ENCODE peak calls at places on chromosome X, in six cellular contexts. One of them, this sample, is unnamed. For H3K4me1, the result is how much of the 10 kb centered on the place peaks cover.

GRCh38 chrX:53223955-53224859 is 800 bp downstream of the KDM5C start:
- DNase-seq in ovary: no peak
- DNase-seq in right cardiac atrium: no peak
- DNase-seq in IMR-90: peak
- DNase-seq in A673: no peak
- DNase-seq in endothelial cell of umbilical vein: peak
- DNase-seq in this sample: no peak

GRCh38 chrX:112761239-112762207 is 79.1 kb downstream of the AMOT start:
- DNase-seq in ovary: no peak
- DNase-seq in right cardiac atrium: no peak
- DNase-seq in IMR-90: no peak
- DNase-seq in A673: no peak
- DNase-seq in endothelial cell of umbilical vein: no peak
- DNase-seq in this sample: no peak

GRCh38 chrX:104411800-104412199 is 154.2 kb upstream of the IL1RAPL2 start:
- DNase-seq in ovary: no peak
- DNase-seq in right cardiac atrium: no peak
- DNase-seq in IMR-90: no peak
- DNase-seq in A673: no peak
- DNase-seq in endothelial cell of umbilical vein: no peak
- DNase-seq in this sample: no peak

GRCh38 chrX:108199691-108200090 is 108.1 kb downstream of the ATG4A start:
- DNase-seq in ovary: no peak
- DNase-seq in right cardiac atrium: no peak
- DNase-seq in IMR-90: peak
- DNase-seq in A673: peak
- DNase-seq in endothelial cell of umbilical vein: peak
- DNase-seq in this sample: peak

GRCh38 chrX:154096140-154097002 is 1.1 kb downstream of the MECP2 start:
- DNase-seq in ovary: peak
- DNase-seq in right cardiac atrium: no peak
- DNase-seq in IMR-90: peak
- DNase-seq in A673: no peak
- DNase-seq in endothelial cell of umbilical vein: no peak
- DNase-seq in this sample: peak

GRCh38 chrX:150934453-150934852 is 36.0 kb upstream of the CD99L2 start:
- DNase-seq in ovary: no peak
- DNase-seq in right cardiac atrium: no peak
- DNase-seq in IMR-90: peak
- DNase-seq in A673: no peak
- DNase-seq in endothelial cell of umbilical vein: no peak
- DNase-seq in this sample: no peak

GRCh38 chrX:115949900-115950822 is 220.4 kb upstream of the AGTR2 start:
- DNase-seq in ovary: peak
- DNase-seq in right cardiac atrium: peak
- DNase-seq in IMR-90: no peak
- DNase-seq in A673: peak
- DNase-seq in endothelial cell of umbilical vein: no peak
- DNase-seq in this sample: no peak

GRCh38 chrX:111127038-111127437 is 31.0 kb downstream of the PAK3 start:
- DNase-seq in ovary: no peak
- DNase-seq in right cardiac atrium: no peak
- DNase-seq in IMR-90: no peak
- DNase-seq in A673: no peak
- DNase-seq in endothelial cell of umbilical vein: no peak
- DNase-seq in this sample: no peak

GRCh38 chrX:17848545-17849265 is 12.4 kb downstream of the RAI2 start:
- DNase-seq in ovary: no peak
- DNase-seq in right cardiac atrium: no peak
- DNase-seq in IMR-90: no peak
- DNase-seq in A673: no peak
- DNase-seq in endothelial cell of umbilical vein: no peak
- DNase-seq in this sample: no peak

GRCh38 chrX:13742397-13743176 is 8.0 kb downstream of the OFD1 start:
- DNase-seq in ovary: no peak
- DNase-seq in right cardiac atrium: no peak
- DNase-seq in IMR-90: no peak
- DNase-seq in A673: no peak
- DNase-seq in endothelial cell of umbilical vein: no peak
- DNase-seq in this sample: peak

GRCh38 chrX:123731987-123732678 is 719 bp downstream of the THOC2 start:
- DNase-seq in ovary: peak
- DNase-seq in right cardiac atrium: no peak
- DNase-seq in IMR-90: peak
- DNase-seq in A673: peak
- DNase-seq in endothelial cell of umbilical vein: no peak
- DNase-seq in this sample: peak

GRCh38 chrX:77446029-77446585 is 1.1 kb upstream of the FGF16 start:
- DNase-seq in ovary: no peak
- DNase-seq in right cardiac atrium: no peak
- DNase-seq in IMR-90: no peak
- DNase-seq in A673: peak
- DNase-seq in endothelial cell of umbilical vein: peak
- DNase-seq in this sample: no peak

DNA sequence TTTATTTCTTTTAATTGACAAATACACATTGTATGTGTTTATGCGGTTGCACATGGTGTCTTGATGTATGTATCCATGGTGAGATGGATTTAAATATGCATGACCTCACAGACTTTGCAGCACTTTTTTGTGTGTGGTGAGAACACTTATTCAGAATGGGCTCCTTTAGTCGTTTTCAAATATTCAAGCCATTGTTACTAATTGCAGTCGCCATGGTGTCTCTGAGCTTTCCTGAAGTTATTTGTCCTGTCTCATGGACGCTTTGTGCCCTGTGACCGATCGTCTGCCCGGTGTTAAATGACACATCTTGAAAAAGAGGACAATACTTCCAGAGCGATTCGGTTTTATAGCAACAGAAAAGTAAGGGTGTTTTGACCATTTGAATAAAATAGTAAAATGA is 14.4 kb downstream of the CD99 start:
- DNase-seq in ovary: no peak
- DNase-seq in right cardiac atrium: no peak
- DNase-seq in IMR-90: no peak
- DNase-seq in A673: no peak
- DNase-seq in endothelial cell of umbilical vein: no peak
- DNase-seq in this sample: no peak
- H3K4me1 ChIP-seq in ovary: under half
- H3K4me1 ChIP-seq in right cardiac atrium: half or more
- H3K4me1 ChIP-seq in IMR-90: under half
- H3K4me1 ChIP-seq in A673: half or more
- H3K4me1 ChIP-seq in endothelial cell of umbilical vein: half or more
- H3K4me1 ChIP-seq in this sample: under half

GRCh38 chrX:11434607-11435006 is 141.4 kb downstream of the AMELX start:
- DNase-seq in ovary: no peak
- DNase-seq in right cardiac atrium: no peak
- DNase-seq in IMR-90: no peak
- DNase-seq in A673: no peak
- DNase-seq in endothelial cell of umbilical vein: no peak
- DNase-seq in this sample: no peak

GRCh38 chrX:11437642-11438379 is 144.6 kb downstream of the AMELX start:
- DNase-seq in ovary: peak
- DNase-seq in right cardiac atrium: peak
- DNase-seq in IMR-90: peak
- DNase-seq in A673: peak
- DNase-seq in endothelial cell of umbilical vein: peak
- DNase-seq in this sample: peak

GRCh38 chrX:11438380-11438723 is 145.1 kb downstream of the AMELX start:
- DNase-seq in ovary: no peak
- DNase-seq in right cardiac atrium: no peak
- DNase-seq in IMR-90: no peak
- DNase-seq in A673: no peak
- DNase-seq in endothelial cell of umbilical vein: no peak
- DNase-seq in this sample: no peak

GRCh38 chrX:11435568-11435967 is 142.4 kb downstream of the AMELX start:
- DNase-seq in ovary: no peak
- DNase-seq in right cardiac atrium: no peak
- DNase-seq in IMR-90: peak
- DNase-seq in A673: no peak
- DNase-seq in endothelial cell of umbilical vein: peak
- DNase-seq in this sample: no peak

GRCh38 chrX:11438767-11439166 is 145.6 kb downstream of the AMELX start:
- DNase-seq in ovary: no peak
- DNase-seq in right cardiac atrium: no peak
- DNase-seq in IMR-90: peak
- DNase-seq in A673: no peak
- DNase-seq in endothelial cell of umbilical vein: no peak
- DNase-seq in this sample: no peak
- H3K4me1 ChIP-seq in ovary: under half
- H3K4me1 ChIP-seq in right cardiac atrium: under half
- H3K4me1 ChIP-seq in IMR-90: under half
- H3K4me1 ChIP-seq in A673: under half
- H3K4me1 ChIP-seq in endothelial cell of umbilical vein: under half
- H3K4me1 ChIP-seq in this sample: under half

GRCh38 chrX:68835104-68835442 is 6.3 kb downstream of the EFNB1 start:
- DNase-seq in ovary: no peak
- DNase-seq in right cardiac atrium: no peak
- DNase-seq in IMR-90: no peak
- DNase-seq in A673: no peak
- DNase-seq in endothelial cell of umbilical vein: no peak
- DNase-seq in this sample: no peak

GRCh38 chrX:68835468-68835867 is 6.6 kb downstream of the EFNB1 start:
- DNase-seq in ovary: peak
- DNase-seq in right cardiac atrium: no peak
- DNase-seq in IMR-90: no peak
- DNase-seq in A673: no peak
- DNase-seq in endothelial cell of umbilical vein: no peak
- DNase-seq in this sample: no peak

GRCh38 chrX:68833448-68833805 is 4.6 kb downstream of the EFNB1 start:
- DNase-seq in ovary: peak
- DNase-seq in right cardiac atrium: no peak
- DNase-seq in IMR-90: no peak
- DNase-seq in A673: no peak
- DNase-seq in endothelial cell of umbilical vein: no peak
- DNase-seq in this sample: no peak

GRCh38 chrX:68833855-68834331 is 5.1 kb downstream of the EFNB1 start:
- DNase-seq in ovary: peak
- DNase-seq in right cardiac atrium: no peak
- DNase-seq in IMR-90: no peak
- DNase-seq in A673: no peak
- DNase-seq in endothelial cell of umbilical vein: no peak
- DNase-seq in this sample: no peak

GRCh38 chrX:68834371-68835103 is 5.7 kb downstream of the EFNB1 start:
- DNase-seq in ovary: peak
- DNase-seq in right cardiac atrium: no peak
- DNase-seq in IMR-90: no peak
- DNase-seq in A673: no peak
- DNase-seq in endothelial cell of umbilical vein: no peak
- DNase-seq in this sample: no peak
- H3K4me1 ChIP-seq in ovary: under half
- H3K4me1 ChIP-seq in right cardiac atrium: under half
- H3K4me1 ChIP-seq in IMR-90: under half
- H3K4me1 ChIP-seq in A673: under half
- H3K4me1 ChIP-seq in endothelial cell of umbilical vein: under half
- H3K4me1 ChIP-seq in this sample: under half

DNA sequence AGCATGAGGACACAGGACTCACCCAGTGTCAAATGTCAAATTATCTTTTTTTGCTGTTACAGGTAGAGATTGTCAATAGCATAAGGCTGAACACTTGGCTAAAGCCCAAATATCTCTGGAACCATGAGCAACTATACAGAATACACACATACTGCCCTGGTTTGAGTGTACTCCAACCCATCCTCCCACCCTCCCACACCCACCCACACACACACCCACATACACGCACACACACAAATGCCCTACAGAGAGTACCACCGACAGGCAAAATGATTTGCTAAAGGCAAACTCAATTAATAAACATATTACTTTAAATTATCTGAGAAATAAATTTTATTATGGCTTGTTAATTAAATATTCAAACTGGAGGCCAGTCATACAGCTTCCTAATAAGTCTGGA is 173.1 kb upstream of the MAP3K15 start:
- DNase-seq in ovary: no peak
- DNase-seq in right cardiac atrium: no peak
- DNase-seq in IMR-90: no peak
- DNase-seq in A673: no peak
- DNase-seq in endothelial cell of umbilical vein: no peak
- DNase-seq in this sample: no peak
- H3K4me1 ChIP-seq in ovary: under half
- H3K4me1 ChIP-seq in right cardiac atrium: under half
- H3K4me1 ChIP-seq in IMR-90: under half
- H3K4me1 ChIP-seq in A673: under half
- H3K4me1 ChIP-seq in endothelial cell of umbilical vein: under half
- H3K4me1 ChIP-seq in this sample: under half

DNA sequence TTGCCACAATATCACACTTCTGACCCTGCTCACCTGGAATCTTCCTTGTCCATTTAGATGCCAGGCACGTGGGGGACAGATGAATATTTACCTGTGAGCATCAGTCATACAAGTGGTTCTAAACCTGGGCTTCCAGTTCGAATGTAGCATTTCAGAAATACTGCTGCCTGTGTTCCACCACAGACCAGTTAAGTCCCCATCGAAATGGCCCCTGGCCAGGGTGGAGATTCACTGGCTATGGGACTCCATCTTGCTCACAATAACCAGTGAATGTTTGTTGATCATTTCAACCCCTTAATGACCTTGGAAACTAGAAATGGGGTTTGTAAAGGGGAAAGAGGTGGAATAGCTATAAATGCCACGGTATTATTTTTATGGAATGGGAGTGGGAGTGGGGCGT is 73.8 kb downstream of the CLDN34 start:
- DNase-seq in ovary: no peak
- DNase-seq in right cardiac atrium: no peak
- DNase-seq in IMR-90: no peak
- DNase-seq in A673: no peak
- DNase-seq in endothelial cell of umbilical vein: no peak
- DNase-seq in this sample: no peak
- H3K4me1 ChIP-seq in ovary: under half
- H3K4me1 ChIP-seq in right cardiac atrium: under half
- H3K4me1 ChIP-seq in IMR-90: under half
- H3K4me1 ChIP-seq in A673: under half
- H3K4me1 ChIP-seq in endothelial cell of umbilical vein: under half
- H3K4me1 ChIP-seq in this sample: under half

DNA sequence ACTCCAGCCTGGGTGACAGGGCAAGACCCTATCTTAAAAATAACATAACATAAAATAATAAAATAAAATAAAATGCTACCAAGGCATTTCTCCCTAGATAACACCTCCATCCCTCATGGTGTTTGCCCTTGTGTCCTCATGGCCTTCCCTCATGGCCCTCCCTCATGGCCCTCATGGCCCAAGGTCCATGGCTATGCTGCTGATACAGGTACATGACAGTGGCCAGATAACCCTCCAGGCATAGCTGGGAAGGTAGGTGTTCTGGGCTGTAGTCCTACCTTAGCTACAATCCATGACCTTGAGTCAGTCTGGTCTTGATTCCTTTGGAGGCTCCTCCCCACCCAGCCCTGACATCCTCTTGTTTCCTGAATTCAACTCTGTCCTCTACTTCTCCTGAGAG is 75.2 kb downstream of the PJA1 start:
- DNase-seq in ovary: no peak
- DNase-seq in right cardiac atrium: no peak
- DNase-seq in IMR-90: no peak
- DNase-seq in A673: no peak
- DNase-seq in endothelial cell of umbilical vein: no peak
- DNase-seq in this sample: no peak
- H3K4me1 ChIP-seq in ovary: under half
- H3K4me1 ChIP-seq in right cardiac atrium: under half
- H3K4me1 ChIP-seq in IMR-90: under half
- H3K4me1 ChIP-seq in A673: under half
- H3K4me1 ChIP-seq in endothelial cell of umbilical vein: under half
- H3K4me1 ChIP-seq in this sample: under half